ENCODE peak calls at places on chromosome 19, in four cellular contexts. L is SW480, E is nephron progenitor cell, G is SHP77. F is an unnamed sample.
A peak's percentile ranks its signal among the peaks of the same experiment; 100 is the strongest.

GRCh38 chr19:38228491-38229439 is 4.7 kb upstream of the DPF1 start:
- DNase-seq in L (no peak), E (peak; percentile 78), G (peak; percentile 47), F (no peak)

GRCh38 chr19:45901912-45902650 is at the start of gene MYPOP:
- DNase-seq in L (no peak), E (no peak), G (no peak), F (no peak)

GRCh38 chr19:30229524-30230174 is 142.5 kb upstream of the ZNF536 start:
- DNase-seq in L (no peak), E (peak; percentile 21), G (no peak), F (no peak)

GRCh38 chr19:39160523-39160861 is 34.9 kb downstream of the PAK4 start:
- DNase-seq in L (no peak), E (no peak), G (no peak), F (peak; percentile 60)

GRCh38 chr19:308471-309205 is 17.4 kb upstream of the PLPP2 start:
- DNase-seq in L (no peak), E (no peak), G (no peak), F (no peak)

GRCh38 chr19:28508666-28509065 is 704.3 kb downstream of the UQCRFS1 start:
- DNase-seq in L (no peak), E (no peak), G (no peak), F (no peak)

GRCh38 chr19:57814505-57815246 is at the start of gene ZNF552:
- DNase-seq in L (peak; percentile 97), E (peak; percentile 79), G (peak; percentile 95), F (peak; percentile 94)

GRCh38 chr19:1257475-1258160 is 9.2 kb downstream of the MIDN start:
- DNase-seq in L (no peak), E (no peak), G (no peak), F (no peak)

GRCh38 chr19:15562861-15563260 is 52.2 kb upstream of the CYP4F8 start:
- DNase-seq in L (no peak), E (no peak), G (no peak), F (peak; percentile 45)

GRCh38 chr19:39518458-39518857 is 3.5 kb downstream of the SELENOV start:
- DNase-seq in L (no peak), E (no peak), G (no peak), F (no peak)

GRCh38 chr19:13441810-13442512 is 64.3 kb downstream of the CACNA1A start:
- DNase-seq in L (peak; percentile 27), E (peak; percentile 92), G (no peak), F (peak; percentile 31)

GRCh38 chr19:47499863-47500830 is 14.7 kb downstream of the NAPA start:
- DNase-seq in L (no peak), E (no peak), G (no peak), F (no peak)

GRCh38 chr19:42428676-42429075 is 1.5 kb upstream of the LIPE start:
- DNase-seq in L (no peak), E (no peak), G (no peak), F (no peak)

GRCh38 chr19:38004100-38004504 is 97.1 kb downstream of the SIPA1L3 start:
- DNase-seq in L (no peak), E (no peak), G (no peak), F (no peak)

GRCh38 chr19:54893406-54893805 is 12.5 kb upstream of the NCR1 start:
- DNase-seq in L (peak; percentile 64), E (no peak), G (no peak), F (no peak)

GRCh38 chr19:4069331-4069959 is 2.7 kb upstream of the ZBTB7A start:
- DNase-seq in L (no peak), E (no peak), G (no peak), F (no peak)

GRCh38 chr19:19662866-19663291 is 597 bp downstream of the ATP13A1 start:
- DNase-seq in L (no peak), E (no peak), G (no peak), F (no peak)

GRCh38 chr19:35533822-35534521 is 716 bp downstream of the GAPDHS start:
- DNase-seq in L (peak; percentile 58), E (no peak), G (no peak), F (peak; percentile 22)

GRCh38 chr19:46716672-46717033 is 261 bp downstream of the PRKD2 start:
- DNase-seq in L (no peak), E (peak; percentile 28), G (no peak), F (no peak)

GRCh38 chr19:12133069-12133468 is 7.1 kb downstream of the ZNF20 start:
- DNase-seq in L (no peak), E (no peak), G (no peak), F (no peak)

GRCh38 chr19:40530091-40530901 is 46.4 kb upstream of the SHKBP1 start:
- DNase-seq in L (no peak), E (peak; percentile 92), G (no peak), F (no peak)